ENCODE peak calls at places on chromosomes 4 and X, in ten cellular contexts. One of them, this sample, is unnamed.

GRCh38 chrX:150704030-150704613 is 10.9 kb downstream of the MTMR1 start:
- DNase-seq in D341Med: no peak
- DNase-seq in tibial artery: no peak
- DNase-seq in NCI-H2081 treated with DMSO at 0.1 percent for 48 hours: no peak
- DNase-seq in ACHN: no peak
- DNase-seq in bronchial epithelial cell: peak
- DNase-seq in neuronal stem cell: no peak
- DNase-seq in cerebellar cortex: no peak
- DNase-seq in substantia nigra: no peak
- DNase-seq in neural progenitor cell: no peak
- DNase-seq in this sample: no peak

GRCh38 chr4:88158360-88159136 is at the start of gene ABCG2:
- DNase-seq in D341Med: peak
- DNase-seq in tibial artery: peak
- DNase-seq in NCI-H2081 treated with DMSO at 0.1 percent for 48 hours: no peak
- DNase-seq in ACHN: peak
- DNase-seq in bronchial epithelial cell: peak
- DNase-seq in neuronal stem cell: peak
- DNase-seq in cerebellar cortex: peak
- DNase-seq in substantia nigra: no peak
- DNase-seq in neural progenitor cell: peak
- DNase-seq in this sample: peak

GRCh38 chr4:173703076-173703475 is 173.0 kb upstream of the HAND2 start:
- DNase-seq in D341Med: no peak
- DNase-seq in tibial artery: no peak
- DNase-seq in NCI-H2081 treated with DMSO at 0.1 percent for 48 hours: no peak
- DNase-seq in ACHN: no peak
- DNase-seq in bronchial epithelial cell: no peak
- DNase-seq in neuronal stem cell: no peak
- DNase-seq in cerebellar cortex: no peak
- DNase-seq in substantia nigra: no peak
- DNase-seq in neural progenitor cell: no peak
- DNase-seq in this sample: peak

GRCh38 chrX:129833153-129834004 is 10.3 kb downstream of the ZDHHC9 start:
- DNase-seq in D341Med: peak
- DNase-seq in tibial artery: no peak
- DNase-seq in NCI-H2081 treated with DMSO at 0.1 percent for 48 hours: no peak
- DNase-seq in ACHN: peak
- DNase-seq in bronchial epithelial cell: no peak
- DNase-seq in neuronal stem cell: no peak
- DNase-seq in cerebellar cortex: no peak
- DNase-seq in substantia nigra: peak
- DNase-seq in neural progenitor cell: no peak
- DNase-seq in this sample: peak

GRCh38 chrX:75276666-75277065 is 2.8 kb downstream of the UPRT start:
- DNase-seq in D341Med: no peak
- DNase-seq in tibial artery: no peak
- DNase-seq in NCI-H2081 treated with DMSO at 0.1 percent for 48 hours: no peak
- DNase-seq in ACHN: peak
- DNase-seq in bronchial epithelial cell: peak
- DNase-seq in neuronal stem cell: no peak
- DNase-seq in cerebellar cortex: no peak
- DNase-seq in substantia nigra: no peak
- DNase-seq in neural progenitor cell: no peak
- DNase-seq in this sample: no peak

GRCh38 chrX:103879339-103879738 is 47.3 kb upstream of the RAB9B start:
- DNase-seq in D341Med: no peak
- DNase-seq in tibial artery: no peak
- DNase-seq in NCI-H2081 treated with DMSO at 0.1 percent for 48 hours: no peak
- DNase-seq in ACHN: peak
- DNase-seq in bronchial epithelial cell: peak
- DNase-seq in neuronal stem cell: no peak
- DNase-seq in cerebellar cortex: no peak
- DNase-seq in substantia nigra: no peak
- DNase-seq in neural progenitor cell: no peak
- DNase-seq in this sample: peak

GRCh38 chrX:41781500-41781899 is 57.5 kb downstream of the GPR82 start:
- DNase-seq in D341Med: peak
- DNase-seq in tibial artery: no peak
- DNase-seq in NCI-H2081 treated with DMSO at 0.1 percent for 48 hours: no peak
- DNase-seq in ACHN: peak
- DNase-seq in bronchial epithelial cell: peak
- DNase-seq in neuronal stem cell: no peak
- DNase-seq in cerebellar cortex: peak
- DNase-seq in substantia nigra: no peak
- DNase-seq in neural progenitor cell: peak
- DNase-seq in this sample: peak

GRCh38 chr4:37463457-37463856 is 218.9 kb downstream of the NWD2 start:
- DNase-seq in D341Med: no peak
- DNase-seq in tibial artery: no peak
- DNase-seq in NCI-H2081 treated with DMSO at 0.1 percent for 48 hours: no peak
- DNase-seq in ACHN: no peak
- DNase-seq in bronchial epithelial cell: no peak
- DNase-seq in neuronal stem cell: no peak
- DNase-seq in cerebellar cortex: no peak
- DNase-seq in substantia nigra: no peak
- DNase-seq in neural progenitor cell: peak
- DNase-seq in this sample: no peak

GRCh38 chr4:30953799-30954198 is 233.6 kb downstream of the PCDH7 start:
- DNase-seq in D341Med: no peak
- DNase-seq in tibial artery: no peak
- DNase-seq in NCI-H2081 treated with DMSO at 0.1 percent for 48 hours: no peak
- DNase-seq in ACHN: no peak
- DNase-seq in bronchial epithelial cell: no peak
- DNase-seq in neuronal stem cell: no peak
- DNase-seq in cerebellar cortex: no peak
- DNase-seq in substantia nigra: no peak
- DNase-seq in neural progenitor cell: no peak
- DNase-seq in this sample: no peak

GRCh38 chrX:8404443-8404842 is 60.2 kb upstream of the VCX3B start:
- DNase-seq in D341Med: no peak
- DNase-seq in tibial artery: peak
- DNase-seq in NCI-H2081 treated with DMSO at 0.1 percent for 48 hours: no peak
- DNase-seq in ACHN: no peak
- DNase-seq in bronchial epithelial cell: peak
- DNase-seq in neuronal stem cell: peak
- DNase-seq in cerebellar cortex: no peak
- DNase-seq in substantia nigra: no peak
- DNase-seq in neural progenitor cell: peak
- DNase-seq in this sample: no peak

GRCh38 chr4:19455196-19455595 is 796.5 kb upstream of the SLIT2 start:
- DNase-seq in D341Med: no peak
- DNase-seq in tibial artery: no peak
- DNase-seq in NCI-H2081 treated with DMSO at 0.1 percent for 48 hours: peak
- DNase-seq in ACHN: no peak
- DNase-seq in bronchial epithelial cell: no peak
- DNase-seq in neuronal stem cell: no peak
- DNase-seq in cerebellar cortex: no peak
- DNase-seq in substantia nigra: no peak
- DNase-seq in neural progenitor cell: no peak
- DNase-seq in this sample: no peak

This sample was measured in fibroblast of mammary gland.